ENCODE peak calls at places on chromosome 11, in seven cellular contexts. F is cardiac fibroblast, M is right lobe of liver, L is HFF-Myc, C is colonic mucosa, X is tibial artery, U is astrocyte. I is an unnamed sample.

GRCh38 chr11:128036556-128037093 is 550.7 kb downstream of the ETS1 start:
- DNase-seq in U (no peak), X (no peak), L (no peak), C (no peak), M (no peak), F (no peak), I (no peak)

GRCh38 chr11:86291466-86292262 is 10.4 kb upstream of the HIKESHI start:
- DNase-seq in F (peak), M (no peak), U (peak), C (peak), X (no peak), L (peak), I (peak)

GRCh38 chr11:102187416-102188125 is 77.3 kb downstream of the YAP1 start:
- DNase-seq in M (no peak), L (no peak), C (no peak), X (no peak), U (no peak), F (peak), I (no peak)

GRCh38 chr11:27471067-27471587 is 1.5 kb downstream of the LGR4 start:
- DNase-seq in L (no peak), C (peak), X (no peak), U (no peak), F (no peak), M (no peak), I (peak)

GRCh38 chr11:130772266-130773227 is 143.7 kb downstream of the SNX19 start:
- DNase-seq in U (peak), X (peak), C (peak), F (peak), M (no peak), L (peak), I (peak)

GRCh38 chr11:87223816-87224215 is 186.1 kb downstream of the TMEM135 start:
- DNase-seq in X (no peak), F (peak), M (no peak), C (no peak), U (peak), L (no peak), I (no peak)

GRCh38 chr11:132648841-132649240 is 883.5 kb downstream of the OPCML start:
- DNase-seq in X (no peak), L (no peak), M (no peak), U (peak), C (no peak), F (no peak), I (no peak)

GRCh38 chr11:93236741-93237675 is 39.2 kb upstream of the SLC36A4 start:
- DNase-seq in X (no peak), F (peak), M (no peak), L (peak), C (peak), U (peak), I (peak)

GRCh38 chr11:35162795-35163194 is 23.8 kb downstream of the CD44 start:
- DNase-seq in X (no peak), U (no peak), L (no peak), F (no peak), M (no peak), C (no peak), I (no peak)

GRCh38 chr11:19601235-19601634 is 111.4 kb upstream of the NAV2 start:
- DNase-seq in U (no peak), X (no peak), L (no peak), M (no peak), C (no peak), F (no peak), I (no peak)

GRCh38 chr11:88206746-88207145 is 31.5 kb upstream of the RAB38 start:
- DNase-seq in U (peak), F (no peak), L (no peak), X (no peak), C (no peak), M (no peak), I (peak)

GRCh38 chr11:131663403-131664200 is 293.2 kb downstream of the NTM start:
- DNase-seq in M (no peak), L (no peak), F (no peak), U (no peak), X (no peak), C (no peak), I (no peak)

GRCh38 chr11:110433393-110434333 is 3.9 kb downstream of the FDX1 start:
- DNase-seq in U (no peak), M (no peak), C (no peak), L (no peak), F (peak), X (no peak), I (peak)

GRCh38 chr11:134026655-134027343 is 42.1 kb upstream of the JAM3 start:
- DNase-seq in U (no peak), X (no peak), F (no peak), C (no peak), L (no peak), M (peak), I (no peak)

GRCh38 chr11:120720760-120721159 is 209.2 kb downstream of the GRIK4 start:
- DNase-seq in L (no peak), M (no peak), X (no peak), F (no peak), C (no peak), U (no peak), I (no peak)

GRCh38 chr11:115080923-115081322 is 402.6 kb downstream of the NXPE2 start:
- DNase-seq in C (no peak), M (no peak), F (no peak), L (no peak), X (no peak), U (no peak), I (no peak)

GRCh38 chr11:8747173-8747572 is 64.6 kb downstream of the RPL27A start:
- DNase-seq in C (no peak), U (no peak), M (no peak), L (no peak), F (no peak), X (no peak), I (no peak)

GRCh38 chr11:106514706-106515105 is 437.2 kb downstream of the AASDHPPT start:
- DNase-seq in M (no peak), X (no peak), U (no peak), F (no peak), L (no peak), C (no peak), I (no peak)

GRCh38 chr11:95299078-95299611 is 68.1 kb upstream of the SESN3 start:
- DNase-seq in F (no peak), C (no peak), X (no peak), M (no peak), L (no peak), U (peak), I (no peak)

GRCh38 chr11:122661182-122661945 is 5.8 kb downstream of the UBASH3B start:
- DNase-seq in C (no peak), U (peak), F (no peak), X (no peak), L (peak), M (no peak), I (peak)

GRCh38 chr11:68206211-68206610 is 6.9 kb downstream of the KMT5B start:
- DNase-seq in C (no peak), L (peak), X (no peak), M (no peak), U (peak), F (peak), I (peak)

GRCh38 chr11:12735262-12735661 is 61.0 kb downstream of the TEAD1 start:
- DNase-seq in L (no peak), M (no peak), X (no peak), C (no peak), U (no peak), F (no peak), I (no peak)

GRCh38 chr11:23725752-23726151 is 771.1 kb upstream of the LUZP2 start:
- DNase-seq in F (peak), X (no peak), M (no peak), C (no peak), L (no peak), U (peak), I (no peak)

GRCh38 chr11:10908215-10908990 is 50.5 kb upstream of the ZBED5 start:
- DNase-seq in U (peak), C (no peak), M (no peak), X (no peak), L (no peak), F (peak), I (peak)

GRCh38 chr11:111730871-111731591 is 35.2 kb downstream of the PPP2R1B start:
- DNase-seq in X (peak), U (peak), M (peak), C (peak), F (no peak), L (no peak), I (peak)

GRCh38 chr11:132278801-132279574 is 908.6 kb downstream of the NTM start:
- DNase-seq in C (no peak), F (peak), X (no peak), M (no peak), U (peak), L (peak), I (peak)

GRCh38 chr11:12680246-12680939 is 6.2 kb downstream of the TEAD1 start:
- DNase-seq in X (peak), U (peak), C (peak), F (peak), L (peak), M (no peak), I (peak)

GRCh38 chr11:65540290-65541092 is 15.6 kb downstream of the SCYL1 start:
- DNase-seq in U (peak), X (peak), L (peak), F (peak), M (peak), C (peak), I (peak)

GRCh38 chr11:65538232-65538914 is 13.5 kb downstream of the SCYL1 start:
- DNase-seq in C (no peak), F (no peak), U (no peak), M (no peak), X (no peak), L (no peak), I (no peak)

GRCh38 chr11:65541093-65542010 is 16.5 kb downstream of the SCYL1 start:
- DNase-seq in C (no peak), U (no peak), F (no peak), L (no peak), M (no peak), X (no peak), I (peak)

GRCh38 chr11:65538915-65539374 is 14.1 kb downstream of the SCYL1 start:
- DNase-seq in M (no peak), L (no peak), C (no peak), X (no peak), F (no peak), U (no peak), I (no peak)

GRCh38 chr11:65539401-65540289 is 14.8 kb downstream of the SCYL1 start:
- DNase-seq in U (no peak), L (no peak), M (no peak), F (no peak), C (peak), X (no peak), I (peak)
- TF ChIP-seq CTCF in U (no peak), L (no peak), M (no peak), F (no peak), C (peak), X (no peak), I (no peak)

GRCh38 chr11:76830639-76831312 is 29.9 kb upstream of the ACER3 start:
- DNase-seq in C (peak), F (peak), U (peak), L (peak), M (no peak), X (no peak), I (peak)
- H3K4me3 ChIP-seq in C (no peak), F (no peak), U (no peak), L (no peak), M (no peak), X (no peak), I (no peak)

DNA sequence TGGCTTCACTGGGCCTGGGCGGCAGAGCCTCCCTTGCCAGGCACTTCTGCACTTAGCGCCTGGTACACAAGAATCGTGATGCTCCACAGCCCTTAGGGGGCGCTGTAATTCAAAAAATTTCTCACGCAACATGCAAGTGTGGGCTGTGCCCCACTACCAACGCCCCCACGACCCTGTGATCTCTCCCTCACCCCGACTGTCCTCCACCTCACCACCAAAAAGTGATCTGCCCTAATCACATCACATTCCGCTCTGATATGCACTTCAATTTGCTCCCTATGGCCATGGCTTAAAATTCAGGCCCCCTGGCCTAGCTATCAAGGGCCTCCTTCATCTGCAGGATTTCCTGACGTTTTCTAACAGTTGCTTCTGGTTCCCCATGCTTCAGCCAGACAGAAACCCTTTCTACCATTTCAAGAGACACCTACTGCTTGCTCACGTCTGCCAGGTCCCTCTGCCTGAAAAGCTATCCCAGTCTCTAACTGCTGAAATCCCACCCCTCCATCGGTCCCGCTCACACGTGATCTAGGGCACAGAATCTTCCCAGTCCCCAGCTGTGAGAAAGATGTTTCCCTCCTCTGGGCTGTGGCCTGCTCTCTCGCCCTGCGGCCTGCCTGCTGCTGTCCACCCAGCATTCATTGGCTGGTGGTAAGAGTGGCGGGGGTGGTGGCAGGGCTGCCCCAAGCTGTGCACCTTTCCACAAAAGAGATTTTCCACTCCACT is 27.9 kb upstream of the LRRC32 start:
- DNase-seq in L (no peak), X (no peak), F (no peak), U (no peak), M (no peak), C (no peak), I (peak)
- TF ChIP-seq CTCF in L (peak), X (no peak), F (peak), U (peak), M (no peak), C (no peak), I (peak)

GRCh38 chr11:81802591-81802990 is 931.1 kb downstream of the FAM181B start:
- DNase-seq in M (no peak), U (no peak), X (no peak), F (no peak), L (no peak), C (no peak), I (no peak)
- H3K4me3 ChIP-seq in M (no peak), U (no peak), X (no peak), F (no peak), L (no peak), C (no peak), I (no peak)

DNA sequence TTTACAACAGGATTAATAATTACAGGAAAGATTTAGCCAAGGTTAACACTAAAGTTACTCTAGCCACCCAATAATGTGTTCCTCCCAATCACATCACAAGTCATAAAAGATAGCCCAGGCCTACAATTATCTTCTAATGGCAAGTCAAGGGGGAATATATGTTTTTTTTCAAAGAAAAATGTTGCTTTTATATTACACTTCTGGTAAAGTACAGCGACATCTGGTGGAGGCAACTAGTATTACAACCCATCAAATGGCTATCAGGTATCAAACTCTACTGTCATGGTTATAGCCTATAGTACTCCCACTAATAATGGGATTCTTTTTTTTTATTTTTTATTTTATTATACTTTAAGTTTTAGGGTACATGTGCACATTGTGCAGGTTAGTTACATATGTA is 71.8 kb downstream of the XRRA1 start:
- DNase-seq in M (no peak), X (no peak), L (no peak), C (no peak), F (peak), U (no peak), I (no peak)
- TF ChIP-seq CTCF in M (no peak), X (peak), L (peak), C (no peak), F (peak), U (peak), I (peak)

GRCh38 chr11:931385-931784 is 5.7 kb downstream of the AP2A2 start:
- DNase-seq in X (no peak), C (no peak), M (no peak), L (peak), U (no peak), F (peak), I (no peak)

GRCh38 chr11:934437-934950 is 8.8 kb downstream of the AP2A2 start:
- DNase-seq in F (no peak), X (no peak), M (no peak), L (no peak), C (no peak), U (no peak), I (no peak)

GRCh38 chr11:933002-933820 is 7.5 kb downstream of the AP2A2 start:
- DNase-seq in U (peak), F (peak), X (no peak), M (no peak), C (no peak), L (no peak), I (no peak)

GRCh38 chr11:933936-934335 is 8.3 kb downstream of the AP2A2 start:
- DNase-seq in L (no peak), X (no peak), C (no peak), U (no peak), M (no peak), F (no peak), I (no peak)

DNA sequence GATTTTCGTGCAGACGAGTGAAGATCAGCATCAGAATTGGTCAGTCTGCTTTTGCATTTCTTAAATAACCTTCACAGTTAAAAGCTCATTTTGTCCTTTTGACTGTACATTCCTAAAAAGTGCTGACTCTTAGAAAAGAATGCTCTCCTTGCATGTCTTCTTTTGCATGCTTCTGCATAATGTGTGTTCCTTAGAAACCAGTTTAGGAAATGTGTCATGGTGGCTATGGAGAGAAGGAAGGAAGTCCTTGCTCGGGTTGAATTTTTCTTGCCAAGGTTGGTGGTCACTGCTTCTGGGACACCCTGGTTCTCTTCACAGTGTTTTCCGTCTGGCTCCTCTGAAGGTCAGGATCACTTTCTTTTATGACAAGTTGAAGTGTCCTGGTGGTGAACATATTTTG is 6.8 kb downstream of the AP2A2 start:
- DNase-seq in F (no peak), L (no peak), U (no peak), M (no peak), X (no peak), C (no peak), I (no peak)
- H3K4me3 ChIP-seq in F (no peak), L (no peak), U (no peak), M (no peak), X (no peak), C (no peak), I (no peak)

GRCh38 chr11:61700221-61700620 is 20.0 kb downstream of the DAGLA start:
- DNase-seq in X (no peak), L (peak), F (peak), U (peak), M (no peak), C (peak), I (peak)

GRCh38 chr11:61699737-61700160 is 19.6 kb downstream of the DAGLA start:
- DNase-seq in X (no peak), M (no peak), C (peak), L (no peak), F (no peak), U (no peak), I (peak)

GRCh38 chr11:61702701-61703312 is 22.6 kb downstream of the DAGLA start:
- DNase-seq in L (no peak), F (no peak), C (no peak), X (no peak), M (no peak), U (no peak), I (no peak)

GRCh38 chr11:61700720-61701119 is 20.5 kb downstream of the DAGLA start:
- DNase-seq in F (no peak), U (no peak), M (no peak), L (no peak), C (no peak), X (no peak), I (peak)

GRCh38 chr11:61701298-61701993 is 21.3 kb downstream of the DAGLA start:
- DNase-seq in M (no peak), F (no peak), X (no peak), U (no peak), L (no peak), C (no peak), I (peak)
- TF ChIP-seq CTCF in M (no peak), F (peak), X (no peak), U (peak), L (peak), C (peak), I (no peak)

GRCh38 chr11:113876798-113877672 is 1.7 kb upstream of the USP28 start:
- DNase-seq in U (no peak), F (no peak), X (no peak), C (no peak), M (no peak), L (no peak), I (no peak)
- H3K4me3 ChIP-seq in U (no peak), F (no peak), X (no peak), C (no peak), M (no peak), L (no peak), I (no peak)

GRCh38 chr11:119547511-119547910 is 124.5 kb upstream of the THY1 start:
- DNase-seq in F (no peak), L (no peak), U (no peak), X (no peak), M (no peak), C (no peak), I (no peak)
- TF ChIP-seq CTCF in F (no peak), L (no peak), U (no peak), X (no peak), M (no peak), C (no peak), I (no peak)

I was measured in epithelial cell of esophagus.